ENCODE peak calls at places on chromosome 18, in six cellular contexts. S is kidney epithelial cell, J is foreskin fibroblast, E is chondrocyte, W is GM20000, L is cardiac fibroblast. T is an unnamed sample.

GRCh38 chr18:13500891-13501887 is 225.2 kb downstream of the FAM210A start:
- DNase-seq in S (peak), J (peak), E (no peak), W (no peak), L (peak), T (no peak)

GRCh38 chr18:70044626-70045025 is 97.0 kb upstream of the CD226 start:
- DNase-seq in S (peak), J (peak), E (no peak), W (no peak), L (peak), T (no peak)

GRCh38 chr18:33821503-33821902 is 243.5 kb downstream of the ASXL3 start:
- DNase-seq in S (no peak), J (peak), E (no peak), W (no peak), L (peak), T (no peak)

GRCh38 chr18:48949606-48950535 is 894 bp downstream of the SMAD7 start:
- DNase-seq in S (no peak), J (no peak), E (no peak), W (peak), L (peak), T (peak)

GRCh38 chr18:79512461-79513380 is 117.0 kb downstream of the NFATC1 start:
- DNase-seq in S (no peak), J (no peak), E (peak), W (no peak), L (no peak), T (peak)

GRCh38 chr18:73739098-73739497 is 408.5 kb downstream of the FBXO15 start:
- DNase-seq in S (peak), J (no peak), E (no peak), W (no peak), L (peak), T (no peak)

GRCh38 chr18:74775239-74775638 is 177.6 kb downstream of the ZNF407 start:
- DNase-seq in S (no peak), J (peak), E (no peak), W (no peak), L (peak), T (no peak)

GRCh38 chr18:14189858-14190257 is 57.6 kb upstream of the ZNF519 start:
- DNase-seq in S (peak), J (peak), E (no peak), W (no peak), L (peak), T (no peak)

GRCh38 chr18:61887838-61888237 is 5.0 kb downstream of the RNF152 start:
- DNase-seq in S (no peak), J (no peak), E (no peak), W (no peak), L (no peak), T (no peak)

GRCh38 chr18:79373736-79374135 is 22.0 kb upstream of the NFATC1 start:
- DNase-seq in S (no peak), J (no peak), E (no peak), W (no peak), L (no peak), T (no peak)

GRCh38 chr18:13003466-13003896 is 12.3 kb downstream of the CEP192 start:
- DNase-seq in S (peak), J (peak), E (no peak), W (peak), L (peak), T (peak)

GRCh38 chr18:62784966-62785413 is 69.6 kb downstream of the PHLPP1 start:
- DNase-seq in S (no peak), J (peak), E (no peak), W (no peak), L (peak), T (no peak)

GRCh38 chr18:12886498-12887126 is 2.6 kb upstream of the PTPN2 start:
- DNase-seq in S (no peak), J (no peak), E (no peak), W (no peak), L (peak), T (no peak)

GRCh38 chr18:43887491-43887890 is 610.2 kb upstream of the SYT4 start:
- DNase-seq in S (no peak), J (no peak), E (no peak), W (no peak), L (no peak), T (no peak)

GRCh38 chr18:42534313-42534712 is 579.3 kb downstream of the PIK3C3 start:
- DNase-seq in S (no peak), J (no peak), E (no peak), W (no peak), L (no peak), T (no peak)

GRCh38 chr18:6732952-6733351 is 3.4 kb downstream of the ARHGAP28 start:
- DNase-seq in S (no peak), J (no peak), E (no peak), W (no peak), L (no peak), T (no peak)

GRCh38 chr18:6728318-6728717 is 1.2 kb upstream of the ARHGAP28 start:
- DNase-seq in S (no peak), J (no peak), E (no peak), W (no peak), L (no peak), T (no peak)

GRCh38 chr18:6731197-6731596 is 1.7 kb downstream of the ARHGAP28 start:
- DNase-seq in S (no peak), J (peak), E (no peak), W (no peak), L (peak), T (no peak)

GRCh38 chr18:6728809-6729246 is 688 bp upstream of the ARHGAP28 start:
- DNase-seq in S (no peak), J (no peak), E (no peak), W (no peak), L (no peak), T (no peak)

DNA sequence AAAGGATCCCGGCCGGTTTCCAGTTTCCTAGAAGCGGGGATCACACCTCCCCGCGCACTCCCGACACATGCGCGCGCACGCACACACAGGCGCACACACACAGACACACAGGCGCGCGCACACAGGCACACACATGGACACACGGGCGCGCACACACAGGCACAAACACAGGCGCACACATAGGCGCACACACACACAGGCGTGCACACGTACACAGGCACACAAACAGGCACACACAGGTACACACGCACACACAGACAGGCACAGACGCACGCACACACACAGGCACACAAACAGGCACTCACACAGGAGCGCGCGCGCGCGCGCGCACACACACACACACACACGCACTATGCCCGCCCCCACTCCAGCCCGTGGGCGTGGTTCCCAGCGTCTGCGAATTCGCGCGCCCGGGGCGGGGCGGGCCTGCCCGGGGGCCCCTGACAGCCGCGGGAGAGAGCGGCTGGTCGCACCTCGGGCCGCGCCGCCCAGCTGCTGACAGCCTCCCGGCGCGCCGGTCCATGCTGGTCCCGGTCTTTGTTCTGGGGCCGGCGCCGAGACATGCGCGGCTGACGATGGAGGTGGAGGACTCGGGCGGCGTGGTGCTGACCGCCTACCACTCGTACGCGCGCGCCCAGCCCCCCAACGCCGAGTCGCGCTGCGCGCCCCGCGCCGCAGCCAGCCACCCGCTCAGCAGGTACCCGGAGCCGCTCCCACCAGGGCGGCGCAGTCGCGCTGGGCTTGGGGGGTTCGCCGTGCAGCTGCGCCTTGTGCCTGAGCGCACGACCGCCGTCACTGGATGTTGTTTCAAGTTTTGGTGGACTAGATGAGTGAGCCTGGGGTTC is at the start of gene ARHGAP28:
- DNase-seq in S (no peak), J (peak), E (peak), W (peak), L (peak), T (peak)
- TF ChIP-seq CTCF in S (peak), J (no peak), E (peak), W (no peak), L (no peak), T (peak)

DNA sequence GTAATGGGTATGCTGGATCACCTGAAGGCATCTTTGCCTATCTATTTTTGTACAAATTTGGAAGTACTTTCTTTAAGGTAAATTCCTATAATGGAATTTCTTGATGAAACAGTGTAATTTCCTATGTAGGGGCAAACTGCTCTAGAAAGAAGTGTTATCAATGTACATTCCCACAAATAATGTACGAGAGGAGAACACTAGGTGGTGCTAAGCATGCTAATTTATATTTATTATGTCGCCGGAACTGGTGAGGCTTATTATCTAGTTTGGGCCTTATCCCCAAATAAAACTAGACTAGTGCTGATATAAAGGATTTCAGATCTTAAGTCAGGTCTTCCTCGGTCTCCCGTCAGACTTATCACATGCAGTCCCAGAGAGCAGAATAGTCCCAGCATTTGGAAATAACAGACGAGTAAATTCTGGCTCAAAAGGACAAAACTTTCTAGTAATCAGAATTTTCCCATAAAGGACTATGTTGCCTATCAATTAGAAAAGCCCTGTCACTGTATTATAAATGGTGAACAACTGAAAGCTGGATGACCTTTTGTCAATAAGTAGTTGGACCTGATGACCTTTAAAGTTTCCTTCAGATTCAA is 86.9 kb upstream of the RBBP8 start:
- DNase-seq in S (no peak), J (no peak), E (no peak), W (peak), L (peak), T (no peak)
- TF ChIP-seq CTCF in S (peak), J (peak), E (peak), W (peak), L (peak), T (peak)

GRCh38 chr18:8526316-8526715 is 82.9 kb upstream of the RAB12 start:
- DNase-seq in S (no peak), J (no peak), E (no peak), W (no peak), L (no peak), T (no peak)

GRCh38 chr18:8529609-8530008 is 79.6 kb upstream of the RAB12 start:
- DNase-seq in S (no peak), J (no peak), E (no peak), W (no peak), L (no peak), T (no peak)

GRCh38 chr18:8520266-8520665 is 89.0 kb upstream of the RAB12 start:
- DNase-seq in S (no peak), J (no peak), E (no peak), W (no peak), L (no peak), T (no peak)

GRCh38 chr18:8522756-8523155 is 86.5 kb upstream of the RAB12 start:
- DNase-seq in S (no peak), J (no peak), E (no peak), W (no peak), L (no peak), T (no peak)

GRCh38 chr18:8525692-8526091 is 83.5 kb upstream of the RAB12 start:
- DNase-seq in S (no peak), J (no peak), E (no peak), W (peak), L (no peak), T (peak)
- TF ChIP-seq CTCF in S (peak), J (no peak), E (peak), W (no peak), L (no peak), T (no peak)

DNA sequence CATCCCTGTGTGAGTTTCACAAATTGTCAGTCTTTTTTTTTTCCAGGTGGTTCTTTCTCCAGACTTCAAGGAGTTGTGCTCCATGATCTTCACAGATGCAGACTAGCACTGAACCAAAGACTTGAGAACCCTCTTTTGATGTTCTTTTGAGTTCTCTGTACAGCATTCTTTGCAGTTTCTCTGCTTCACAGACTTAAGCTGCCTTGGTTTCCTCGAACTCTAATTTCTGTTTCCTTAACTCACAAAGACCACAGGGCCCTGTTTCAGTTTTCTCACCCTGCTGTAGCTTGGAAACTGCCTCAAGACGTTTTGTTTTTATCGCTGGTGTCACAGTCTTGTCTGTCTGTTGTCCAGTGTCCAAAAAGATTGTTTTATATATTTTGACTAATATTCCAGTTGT is 96.8 kb upstream of the MC4R start:
- DNase-seq in S (no peak), J (no peak), E (no peak), W (no peak), L (no peak), T (no peak)
- TF ChIP-seq CTCF in S (no peak), J (no peak), E (no peak), W (no peak), L (no peak), T (no peak)

GRCh38 chr18:47557160-47557559 is 305.7 kb upstream of the SKOR2 start:
- DNase-seq in S (no peak), J (no peak), E (no peak), W (no peak), L (no peak), T (no peak)
- TF ChIP-seq CTCF in S (no peak), J (no peak), E (no peak), W (no peak), L (no peak), T (no peak)

DNA sequence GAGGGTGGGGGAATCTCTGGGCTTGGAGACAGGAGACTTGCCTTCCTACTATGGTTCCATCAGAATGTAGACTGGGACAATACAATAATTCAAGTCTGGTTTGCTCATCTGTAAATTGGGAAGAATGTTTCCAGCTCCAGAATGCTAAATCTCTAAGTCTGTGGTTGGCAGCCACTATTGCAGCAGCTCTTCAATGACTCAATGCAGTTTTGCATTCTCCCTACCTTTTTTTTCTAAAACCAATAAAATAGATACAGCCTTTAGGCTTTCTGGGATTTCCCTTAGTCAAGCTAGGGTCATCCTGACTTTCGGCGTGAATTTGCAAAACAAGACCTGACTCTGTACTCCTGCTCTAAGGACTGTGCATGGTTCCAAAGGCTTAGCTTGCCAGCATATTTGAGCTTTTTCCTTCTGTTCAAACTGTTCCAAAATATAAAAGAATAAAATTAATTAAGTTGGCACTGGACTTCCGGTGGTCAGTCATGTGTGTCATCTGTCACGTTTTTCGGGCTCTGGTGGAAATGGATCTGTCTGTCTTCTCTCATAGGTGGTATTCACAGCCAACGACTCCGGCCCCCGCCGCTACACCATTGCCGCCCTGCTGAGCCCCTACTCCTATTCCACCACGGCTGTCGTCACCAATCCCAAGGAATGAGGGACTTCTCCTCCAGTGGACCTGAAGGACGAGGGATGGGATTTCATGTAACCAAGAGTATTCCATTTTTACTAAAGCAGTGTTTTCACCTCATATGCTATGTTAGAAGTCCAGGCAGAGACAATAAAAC is 6.5 kb downstream of the TTR start:
- DNase-seq in S (no peak), J (no peak), E (no peak), W (no peak), L (no peak), T (no peak)
- TF ChIP-seq CTCF in S (no peak), J (no peak), E (no peak), W (no peak), L (no peak), T (no peak)

GRCh38 chr18:66495844-66496243 is 108.0 kb downstream of the CDH19 start:
- DNase-seq in S (peak), J (no peak), E (no peak), W (peak), L (peak), T (peak)
- TF ChIP-seq CTCF in S (peak), J (no peak), E (peak), W (no peak), L (peak), T (peak)

GRCh38 chr18:21894619-21895367 is 154.2 kb downstream of the MIB1 start:
- DNase-seq in S (no peak), J (peak), E (no peak), W (no peak), L (peak), T (no peak)

GRCh38 chr18:21901423-21901822 is 160.8 kb downstream of the MIB1 start:
- DNase-seq in S (no peak), J (no peak), E (no peak), W (no peak), L (no peak), T (no peak)

GRCh38 chr18:21900594-21901352 is 160.2 kb downstream of the MIB1 start:
- DNase-seq in S (no peak), J (no peak), E (no peak), W (no peak), L (no peak), T (no peak)

GRCh38 chr18:21897811-21898210 is 157.2 kb downstream of the MIB1 start:
- DNase-seq in S (no peak), J (peak), E (no peak), W (peak), L (peak), T (peak)

DNA sequence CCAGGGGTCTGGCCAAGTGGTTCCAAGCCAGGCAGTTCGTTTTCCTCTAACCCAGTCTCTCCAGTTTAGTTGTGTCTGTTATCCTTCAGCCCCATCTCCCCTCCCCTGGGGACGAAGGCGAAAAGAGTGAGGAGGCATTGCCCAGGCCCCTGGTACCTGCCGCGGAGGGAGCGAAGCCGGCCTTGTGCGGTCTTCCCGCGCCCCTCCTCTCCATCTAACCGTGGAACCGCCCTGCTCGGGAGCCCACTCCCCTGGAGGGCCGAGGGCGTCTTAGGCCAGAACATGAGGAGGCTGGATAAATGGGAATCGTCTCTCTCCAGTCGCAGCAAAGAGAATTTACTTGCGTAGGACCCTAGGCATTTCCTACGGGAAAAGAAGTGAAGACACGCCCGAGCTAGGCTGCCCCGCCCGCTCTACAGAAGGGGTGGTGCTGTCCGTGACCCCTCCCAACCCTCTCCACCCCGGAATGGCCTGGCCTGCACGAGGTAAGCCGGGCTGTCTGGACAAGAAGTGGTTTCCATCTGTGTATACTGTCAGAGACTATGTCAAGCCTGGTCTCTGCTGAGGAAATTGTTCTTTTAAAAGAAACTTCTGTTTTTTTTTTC is 156.2 kb downstream of the MIB1 start:
- DNase-seq in S (no peak), J (no peak), E (no peak), W (no peak), L (peak), T (no peak)
- TF ChIP-seq CTCF in S (no peak), J (no peak), E (no peak), W (no peak), L (no peak), T (no peak)

DNA sequence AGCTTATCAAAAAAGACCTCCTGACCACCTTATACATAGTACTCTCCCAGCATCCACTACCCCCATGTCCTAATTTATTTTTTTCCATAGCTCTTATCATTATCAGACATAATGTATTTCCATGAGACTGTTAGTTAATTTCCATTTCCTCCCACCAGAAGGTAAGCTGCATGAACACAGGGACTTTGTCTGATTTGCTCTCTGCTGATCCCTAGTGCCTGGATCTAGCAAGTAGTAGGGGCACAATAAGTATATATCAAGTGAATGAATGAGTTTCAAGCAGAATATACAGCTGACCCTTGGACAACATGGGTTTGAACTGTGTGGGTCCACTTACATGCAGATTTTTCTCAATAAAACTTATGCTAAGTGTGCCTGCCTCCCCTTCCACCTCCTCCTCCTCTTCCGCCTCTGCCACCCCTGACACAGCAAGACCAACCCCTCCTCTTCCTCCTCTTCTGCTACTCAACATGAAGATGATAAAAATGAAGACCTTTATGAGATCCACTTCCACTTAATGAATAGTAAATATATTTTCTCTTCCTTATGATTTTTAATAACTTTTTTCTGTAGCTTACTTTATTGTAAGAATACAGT is 53.8 kb downstream of the CTAGE1 start:
- DNase-seq in S (no peak), J (no peak), E (no peak), W (no peak), L (peak), T (no peak)
- TF ChIP-seq CTCF in S (peak), J (no peak), E (peak), W (no peak), L (peak), T (no peak)